ENCODE peak calls at places on chromosomes 4 and X, in seven cellular contexts. E, G, O, P, R, M and D are unnamed samples.

GRCh38 chr4:8015512-8015911 is 75.9 kb upstream of the AFAP1 start:
- DNase-seq in R (no peak), M (peak; percentile 3), O (no peak), E (no peak), P (peak; percentile 35), G (no peak), D (no peak)

GRCh38 chr4:150579591-150580234 is 2.2 kb upstream of the MAB21L2 start:
- DNase-seq in P (peak; percentile 46), E (no peak), O (peak; percentile 18), M (no peak), G (no peak), R (no peak), D (no peak)

GRCh38 chr4:139986621-139987510 is 167.1 kb downstream of the MAML3 start:
- DNase-seq in R (no peak), M (no peak), E (no peak), P (peak; percentile 13), O (no peak), G (no peak), D (no peak)

GRCh38 chr4:59729321-59729720 is 1470.8 kb upstream of the ADGRL3 start:
- DNase-seq in G (no peak), R (no peak), P (no peak), M (no peak), E (no peak), O (no peak), D (no peak)

GRCh38 chr4:15653430-15653829 is 1.7 kb downstream of the FBXL5 start:
- DNase-seq in P (no peak), R (peak; percentile 44), E (no peak), O (no peak), M (no peak), G (no peak), D (no peak)

GRCh38 chr4:37891221-37892159 is 606 bp downstream of the TBC1D1 start:
- DNase-seq in P (peak; percentile 26), M (peak; percentile 78), O (no peak), R (peak; percentile 84), G (no peak), E (peak; percentile 34), D (no peak)

GRCh38 chrX:110218591-110218990 is 99.3 kb downstream of the AMMECR1 start:
- DNase-seq in R (no peak), E (no peak), O (no peak), G (no peak), M (no peak), P (peak; percentile 73), D (no peak)

GRCh38 chr4:8886625-8887406 is 15.2 kb upstream of the HMX1 start:
- DNase-seq in R (no peak), P (no peak), M (no peak), O (no peak), G (no peak), E (no peak), D (no peak)

GRCh38 chrX:154352466-154352865 is 22.0 kb downstream of the FLNA start:
- DNase-seq in O (no peak), E (no peak), M (no peak), G (no peak), P (no peak), R (no peak), D (no peak)

GRCh38 chrX:130251671-130252070 is 17.0 kb downstream of the ZNF280C start:
- DNase-seq in P (no peak), G (no peak), O (no peak), E (no peak), M (no peak), R (no peak), D (no peak)

GRCh38 chrX:112147206-112147605 is 64.6 kb upstream of the TRPC5 start:
- DNase-seq in E (no peak), O (no peak), M (peak; percentile 2), R (peak; percentile 40), G (no peak), P (peak; percentile 0), D (no peak)

GRCh38 chrX:110219920-110220319 is 98.0 kb downstream of the AMMECR1 start:
- DNase-seq in G (no peak), E (no peak), O (no peak), P (peak; percentile 49), M (no peak), R (no peak), D (no peak)

GRCh38 chrX:1545776-1546408 is 8.9 kb upstream of the P2RY8 start:
- DNase-seq in O (no peak), R (no peak), M (no peak), P (no peak), E (no peak), G (no peak), D (no peak)

GRCh38 chr4:140005699-140006098 is 148.3 kb downstream of the MAML3 start:
- DNase-seq in E (no peak), O (no peak), M (no peak), P (no peak), R (no peak), G (no peak), D (no peak)

GRCh38 chr4:23720556-23720955 is 169.3 kb downstream of the PPARGC1A start:
- DNase-seq in E (no peak), P (no peak), O (no peak), G (no peak), R (no peak), M (no peak), D (no peak)

GRCh38 chr4:77930154-77930553 is 67.5 kb downstream of the MRPL1 start:
- DNase-seq in M (no peak), E (no peak), P (no peak), O (no peak), G (no peak), R (no peak), D (no peak)

GRCh38 chr4:82803746-82804145 is 5.2 kb upstream of the SCD5 start:
- DNase-seq in R (no peak), G (no peak), O (no peak), E (no peak), M (no peak), P (no peak), D (no peak)

GRCh38 chr4:82798168-82799005 is at the start of gene SCD5:
- DNase-seq in G (peak; percentile 49), O (peak; percentile 61), P (peak; percentile 75), E (peak; percentile 67), R (peak; percentile 78), M (peak; percentile 56), D (peak; percentile 34)

GRCh38 chr4:82802906-82803305 is 4.3 kb upstream of the SCD5 start:
- DNase-seq in O (no peak), E (no peak), G (no peak), P (no peak), M (no peak), R (no peak), D (no peak)

GRCh38 chr4:82799006-82799881 is 648 bp upstream of the SCD5 start:
- DNase-seq in P (no peak), O (no peak), G (no peak), M (no peak), E (no peak), R (peak; percentile 75), D (no peak)

DNA sequence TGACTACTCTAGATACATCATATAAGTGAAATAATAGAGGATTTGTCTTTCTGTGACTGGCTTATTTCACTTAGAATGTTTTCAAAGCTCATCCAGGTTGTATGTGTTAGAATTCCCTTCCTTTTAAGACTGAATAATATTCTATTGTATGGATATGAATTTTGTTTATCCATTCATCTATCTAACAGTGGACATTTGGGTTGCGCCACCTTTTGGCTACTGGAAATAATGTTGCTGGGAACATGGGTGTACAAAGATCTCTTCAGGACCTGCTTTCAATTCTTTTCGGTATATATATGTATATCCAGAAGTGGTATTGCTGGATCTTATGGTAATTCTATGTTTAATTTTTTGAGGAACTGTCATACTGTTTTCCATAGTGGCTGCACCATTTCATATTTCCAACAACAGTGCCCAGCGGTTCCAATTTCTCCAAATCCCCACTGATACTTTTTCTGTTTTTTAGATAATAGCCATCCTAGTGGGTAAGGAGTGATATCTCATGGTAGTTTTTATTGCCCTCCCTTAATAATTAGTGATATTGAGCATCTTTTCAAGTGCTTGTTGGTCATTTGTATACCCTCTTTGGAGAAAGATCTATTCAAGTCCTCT is 3.4 kb upstream of the SCD5 start:
- DNase-seq in P (peak; percentile 72), O (no peak), M (peak; percentile 12), R (no peak), E (no peak), G (no peak), D (no peak)
- TF ChIP-seq CTCF in P (peak; percentile 65), O (no peak), M (peak; percentile 75), R (peak; percentile 22), E (no peak), G (peak; percentile 62), D (peak; percentile 51)

DNA sequence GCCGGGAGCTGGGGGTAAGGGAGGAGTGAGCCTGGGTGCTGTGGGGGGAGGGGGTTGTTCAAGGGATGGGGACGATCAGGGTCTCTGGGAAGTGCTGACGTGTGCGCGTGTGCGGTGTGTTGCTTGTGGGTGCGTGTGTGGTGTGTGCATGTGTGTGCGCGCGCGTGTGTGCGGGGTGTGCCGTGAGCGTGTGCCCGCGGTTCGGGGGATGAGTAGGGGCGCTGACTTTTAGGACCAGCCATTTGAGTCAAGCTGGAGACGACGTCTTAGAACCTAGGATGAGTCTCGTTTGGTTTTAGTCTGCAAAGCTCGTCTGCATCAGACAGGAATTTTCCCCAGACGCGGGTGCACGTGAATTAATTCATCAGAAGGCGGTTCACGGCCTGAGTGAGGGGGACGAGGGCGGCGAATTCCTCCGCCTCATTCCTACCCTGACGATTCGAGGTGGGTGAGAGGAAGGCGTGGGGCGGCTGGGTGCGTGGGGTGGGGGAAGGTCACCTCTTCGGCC is 950 bp upstream of the TMEM271 start:
- DNase-seq in M (no peak), O (no peak), R (no peak), G (no peak), P (no peak), E (no peak), D (no peak)
- H3K4me3 ChIP-seq in M (no peak overlapping the region), O (no peak overlapping the region), R (no peak overlapping the region), G (no peak overlapping the region), P (no peak overlapping the region), E (no peak overlapping the region), D (peak overlapping the region; percentile 15)

GRCh38 chrX:138745215-138745614 is 33.7 kb upstream of the FGF13 start:
- DNase-seq in E (peak; percentile 9), M (peak; percentile 32), G (no peak), O (no peak), R (peak; percentile 51), P (peak; percentile 50), D (no peak)
- TF ChIP-seq CTCF in E (peak; percentile 87), M (peak; percentile 77), G (peak; percentile 51), O (peak; percentile 84), R (peak; percentile 77), P (peak; percentile 52), D (peak; percentile 27)

GRCh38 chr4:42653606-42654560 is 3.0 kb downstream of the ATP8A1 start:
- DNase-seq in P (no peak), G (no peak), E (no peak), R (no peak), O (no peak), M (no peak), D (no peak)
- H3K4me3 ChIP-seq in P (no peak overlapping the region), G (no peak overlapping the region), E (no peak overlapping the region), R (no peak overlapping the region), O (peak overlapping the region; percentile 88), M (peak overlapping the region; percentile 98), D (no peak overlapping the region)

GRCh38 chr4:80263541-80264351 is 2.7 kb upstream of the FGF5 start:
- DNase-seq in O (no peak), G (no peak), M (no peak), E (no peak), R (no peak), P (no peak), D (no peak)
- TF ChIP-seq CTCF in O (no peak), G (no peak), M (no peak), E (no peak), R (no peak), P (peak; percentile 15), D (no peak)